ENCODE peak calls at places on chromosomes 7 and 10, in four cellular contexts. Y, C, E and H are unnamed samples.

GRCh38 chr7:137816696-137817320 is 30.0 kb downstream of the DGKI start:
- DNase-seq in Y (no peak), C (peak; percentile 25), E (no peak), H (no peak)

GRCh38 chr10:72088879-72089585 is 681 bp upstream of the SPOCK2 start:
- DNase-seq in Y (no peak), C (peak; percentile 60), E (peak; percentile 51), H (no peak)

GRCh38 chr10:89793649-89794254 is 92.4 kb downstream of the KIF20B start:
- DNase-seq in Y (no peak), C (peak; percentile 82), E (peak; percentile 69), H (peak; percentile 72)

GRCh38 chr10:71262027-71262426 is 49.7 kb downstream of the UNC5B start:
- DNase-seq in Y (no peak), C (no peak), E (no peak), H (no peak)

GRCh38 chr7:122901250-122901649 is 15.0 kb upstream of the CADPS2 start:
- DNase-seq in Y (no peak), C (no peak), E (no peak), H (no peak)

GRCh38 chr10:133277993-133278576 is 1.4 kb upstream of the ADAM8 start:
- DNase-seq in Y (no peak), C (no peak), E (no peak), H (no peak)

GRCh38 chr7:78690174-78690573 is 763.3 kb downstream of the MAGI2 start:
- DNase-seq in Y (no peak), C (no peak), E (no peak), H (no peak)

GRCh38 chr10:86644412-86645110 is 9.8 kb upstream of the OPN4 start:
- DNase-seq in Y (no peak), C (no peak), E (peak; percentile 42), H (peak; percentile 14)

GRCh38 chr10:60208676-60209269 is 180.9 kb downstream of the ANK3 start:
- DNase-seq in Y (no peak), C (peak; percentile 71), E (peak; percentile 8), H (peak; percentile 48)